ENCODE peak calls at places on chromosomes 2 and 18, in five cellular contexts. P is mesendoderm, V is H9, L is IMR-90, I is mesenchymal stem cell. S is an unnamed sample.

GRCh38 chr2:27306657-27307544 is 1.3 kb downstream of the UCN start:
- DNase-seq in P (no peak), V (no peak), L (no peak), I (no peak), S (no peak)

GRCh38 chr2:203972066-203972465 is 35.5 kb downstream of the ICOS start:
- DNase-seq in P (no peak), V (no peak), L (no peak), I (no peak), S (no peak)

GRCh38 chr2:168814046-168814445 is 11.6 kb downstream of the NOSTRIN start:
- DNase-seq in P (no peak), V (no peak), L (peak), I (no peak), S (no peak)

GRCh38 chr2:210663574-210663973 is 107.2 kb downstream of the CPS1 start:
- DNase-seq in P (peak), V (no peak), L (peak), I (peak), S (no peak)

GRCh38 chr18:45557296-45557695 is 58.0 kb upstream of the SLC14A2 start:
- DNase-seq in P (no peak), V (no peak), L (no peak), I (no peak), S (no peak)

GRCh38 chr18:3604626-3605408 is 154.8 kb downstream of the TGIF1 start:
- DNase-seq in P (peak), V (no peak), L (peak), I (peak), S (peak)

GRCh38 chr18:26813043-26813442 is 52.5 kb downstream of the AQP4 start:
- DNase-seq in P (peak), V (peak), L (no peak), I (peak), S (peak)

GRCh38 chr2:156341482-156342251 is 9.1 kb upstream of the NR4A2 start:
- DNase-seq in P (peak), V (peak), L (peak), I (peak), S (peak)

GRCh38 chr2:64978514-64979268 is 10.5 kb upstream of the SLC1A4 start:
- DNase-seq in P (peak), V (no peak), L (peak), I (peak), S (no peak)

GRCh38 chr2:119741001-119741400 is 18.7 kb upstream of the PTPN4 start:
- DNase-seq in P (no peak), V (no peak), L (no peak), I (no peak), S (no peak)

GRCh38 chr18:24054130-24054529 is 39.6 kb downstream of the TTC39C start:
- DNase-seq in P (no peak), V (no peak), L (peak), I (no peak), S (no peak)

GRCh38 chr2:60819155-60819862 is 62.1 kb upstream of the REL start:
- DNase-seq in P (peak), V (no peak), L (no peak), I (no peak), S (no peak)

GRCh38 chr2:10954856-10955818 is 43.4 kb downstream of the KCNF1 start:
- DNase-seq in P (no peak), V (no peak), L (peak), I (peak), S (peak)

GRCh38 chr2:132564065-132564464 is 105.9 kb downstream of the LYPD1 start:
- DNase-seq in P (no peak), V (no peak), L (no peak), I (no peak), S (no peak)

GRCh38 chr2:45329045-45329677 is 281.9 kb downstream of the SRBD1 start:
- DNase-seq in P (peak), V (peak), L (peak), I (peak), S (no peak)

GRCh38 chr18:46418657-46419260 is 238.3 kb downstream of the LOXHD1 start:
- DNase-seq in P (no peak), V (no peak), L (no peak), I (no peak), S (no peak)

GRCh38 chr2:133500967-133501366 is 67.3 kb downstream of the NCKAP5 start:
- DNase-seq in P (no peak), V (no peak), L (no peak), I (no peak), S (no peak)

GRCh38 chr2:79453918-79454317 is 58.9 kb upstream of the CTNNA2 start:
- DNase-seq in P (peak), V (no peak), L (no peak), I (no peak), S (peak)

GRCh38 chr2:238901461-238902057 is 53.7 kb downstream of the TWIST2 start:
- DNase-seq in P (no peak), V (no peak), L (no peak), I (no peak), S (no peak)
- H2BK5ac ChIP-seq in P (no peak), V (no peak), L (no peak), I (no peak), S (no peak)

DNA sequence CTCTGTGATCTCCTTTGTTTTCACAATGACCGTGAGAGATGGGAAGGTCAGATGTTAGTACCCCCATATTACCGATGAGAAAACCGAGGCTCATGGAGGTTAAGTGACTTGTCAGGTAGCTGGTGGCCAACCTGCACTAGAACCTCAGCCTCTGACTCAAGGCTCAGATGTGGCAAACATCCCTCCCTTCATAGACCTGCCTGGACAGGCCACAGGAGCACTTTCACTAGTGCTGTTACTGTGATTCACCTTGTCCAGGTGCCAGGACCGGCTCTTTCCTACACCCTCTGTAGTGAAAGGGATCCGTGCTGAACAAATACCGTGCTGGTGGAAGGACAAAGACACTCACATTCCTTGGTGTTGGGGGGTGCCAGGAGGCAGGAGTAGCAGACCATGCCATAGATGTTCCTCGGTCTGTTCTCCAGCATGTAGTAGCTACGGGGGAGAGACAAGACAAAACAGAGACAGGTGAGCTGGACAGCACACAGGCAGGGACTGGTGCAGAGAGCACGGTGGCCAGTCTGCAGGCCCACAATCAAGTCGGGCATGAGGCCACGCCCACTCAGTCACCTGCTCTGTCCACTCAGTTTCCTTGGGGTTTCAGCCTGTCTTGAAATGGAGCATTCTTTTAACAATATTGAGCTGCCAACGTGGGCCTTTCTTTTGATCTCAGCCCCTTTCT is 65.9 kb downstream of the EDAR start:
- DNase-seq in P (no peak), V (peak), L (no peak), I (no peak), S (peak)
- H2BK5ac ChIP-seq in P (no peak), V (no peak), L (no peak), I (no peak), S (no peak)

DNA sequence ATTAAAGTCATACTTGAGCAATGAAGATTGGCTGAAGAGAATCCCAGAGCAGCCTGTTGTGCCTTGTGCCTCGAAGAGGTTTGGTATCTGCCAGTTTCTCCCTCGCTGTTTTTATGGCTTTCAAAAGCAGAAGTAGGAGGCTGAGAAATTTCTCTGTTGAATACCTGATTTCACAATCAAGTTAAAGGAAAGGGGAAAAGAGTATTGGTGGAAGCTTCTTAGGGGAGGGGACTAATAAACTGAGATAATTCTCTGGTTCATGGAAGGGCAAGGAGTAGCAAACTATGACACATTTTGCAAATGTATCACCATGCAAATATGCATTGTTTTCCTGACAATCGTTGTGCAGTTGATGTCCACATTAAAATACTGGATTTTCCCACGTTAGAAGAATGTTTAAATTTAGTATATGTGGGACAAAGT is at the start of gene IL1B:
- DNase-seq in P (no peak), V (no peak), L (peak), I (peak), S (no peak)
- H2BK5ac ChIP-seq in P (no peak), V (no peak), L (peak), I (no peak), S (no peak)

GRCh38 chr2:122105885-122106221 is 350.4 kb downstream of the TSN start:
- DNase-seq in P (no peak), V (no peak), L (no peak), I (no peak), S (peak)
- H2BK5ac ChIP-seq in P (no peak), V (no peak), L (no peak), I (no peak), S (no peak)

GRCh38 chr2:62407401-62407800 is 98.6 kb downstream of the TMEM17 start:
- DNase-seq in P (no peak), V (no peak), L (no peak), I (no peak), S (no peak)
- H2BK5ac ChIP-seq in P (no peak), V (no peak), L (no peak), I (no peak), S (no peak)

GRCh38 chr18:11757084-11757590 is 68.1 kb downstream of the GNAL start:
- DNase-seq in P (no peak), V (no peak), L (no peak), I (no peak), S (no peak)

GRCh38 chr18:11759456-11759855 is 70.4 kb downstream of the GNAL start:
- DNase-seq in P (no peak), V (no peak), L (no peak), I (no peak), S (no peak)

GRCh38 chr18:11762429-11762828 is 73.4 kb downstream of the GNAL start:
- DNase-seq in P (no peak), V (no peak), L (no peak), I (no peak), S (no peak)

GRCh38 chr18:11760498-11761158 is 71.6 kb downstream of the GNAL start:
- DNase-seq in P (no peak), V (no peak), L (no peak), I (no peak), S (no peak)

DNA sequence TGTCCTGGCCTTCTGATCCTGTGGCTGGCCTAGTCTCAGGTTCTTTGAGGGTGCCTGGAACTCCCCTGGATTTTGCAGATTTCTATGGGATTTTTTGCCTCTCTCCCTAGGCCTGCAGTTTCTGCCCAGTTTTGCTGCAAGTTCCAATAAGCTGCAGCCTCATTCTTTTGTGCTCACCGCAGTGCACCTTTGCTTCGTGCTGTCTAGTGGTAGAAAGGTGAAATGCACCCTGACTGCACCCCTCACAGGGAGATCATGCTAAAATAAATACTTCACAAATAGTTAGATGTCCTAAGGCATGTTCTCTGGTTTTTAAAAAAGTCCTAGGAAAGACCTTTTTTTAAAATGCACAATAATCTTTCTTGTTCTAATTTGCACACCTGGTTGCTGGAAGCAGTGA is 72.5 kb downstream of the GNAL start:
- DNase-seq in P (peak), V (peak), L (no peak), I (no peak), S (no peak)
- H2BK5ac ChIP-seq in P (no peak), V (no peak), L (no peak), I (no peak), S (no peak)

S was measured in trophoblast cell.